ENCODE peak calls at places on chromosome 12, in eight cellular contexts. C, F, Y, H, Q, J, B and I are unnamed samples.
A peak's percentile ranks its signal among the peaks of the same experiment; 100 is the strongest.

GRCh38 chr12:6095269-6095668 is 29.2 kb downstream of the VWF start:
- DNase-seq in F (no peak), J (no peak), Q (no peak), C (no peak), Y (no peak), B (no peak), H (no peak), I (no peak)

GRCh38 chr12:131536337-131536736 is 174.6 kb upstream of the SFSWAP start:
- DNase-seq in Y (no peak), B (no peak), C (no peak), J (no peak), H (no peak), F (no peak), Q (no peak), I (no peak)

GRCh38 chr12:12717586-12718381 is 616 bp downstream of the CDKN1B start:
- DNase-seq in Q (peak; percentile 59), Y (peak; percentile 28), H (no peak), J (no peak), C (no peak), B (no peak), F (peak; percentile 27), I (peak; percentile 38)

GRCh38 chr12:73067616-73068015 is 795.4 kb downstream of the TRHDE start:
- DNase-seq in B (no peak), J (no peak), Y (no peak), F (no peak), Q (no peak), C (no peak), H (no peak), I (no peak)

GRCh38 chr12:128859311-128859710 is 6.0 kb downstream of the GLT1D1 start:
- DNase-seq in B (no peak), F (no peak), C (no peak), J (no peak), Y (no peak), H (no peak), Q (no peak), I (no peak)

GRCh38 chr12:65948320-65949008 is 124.2 kb downstream of the HMGA2 start:
- DNase-seq in F (peak; percentile 57), J (peak; percentile 89), H (peak; percentile 39), Q (peak; percentile 65), B (peak; percentile 95), Y (peak; percentile 98), C (peak; percentile 18), I (peak; percentile 67)

GRCh38 chr12:51391047-51391837 is at the start of gene GALNT6:
- DNase-seq in Y (no peak), C (peak; percentile 51), J (no peak), F (no peak), Q (peak; percentile 81), B (no peak), H (no peak), I (peak; percentile 20)

GRCh38 chr12:80936642-80937390 is 918 bp downstream of the LIN7A start:
- DNase-seq in Y (peak; percentile 55), J (no peak), B (peak; percentile 7), Q (peak; percentile 31), F (peak; percentile 49), H (no peak), C (peak; percentile 16), I (peak; percentile 48)

GRCh38 chr12:80213246-80213645 is 113.9 kb downstream of the OTOGL start:
- DNase-seq in Q (no peak), J (no peak), H (no peak), Y (no peak), C (no peak), B (no peak), F (no peak), I (no peak)

GRCh38 chr12:87233636-87234035 is 795.6 kb downstream of the C12orf50 start:
- DNase-seq in Q (no peak), Y (peak; percentile 6), B (no peak), J (no peak), F (no peak), H (no peak), C (no peak), I (no peak)

GRCh38 chr12:49088190-49088931 is 6.2 kb downstream of the DHH start:
- DNase-seq in Q (peak; percentile 73), J (peak; percentile 93), H (peak; percentile 79), B (peak; percentile 94), F (peak; percentile 60), C (peak; percentile 89), Y (peak; percentile 96), I (peak; percentile 61)

GRCh38 chr12:27331299-27331926 is 1.2 kb upstream of the BMAL2 start:
- DNase-seq in F (no peak), C (peak; percentile 64), Y (peak; percentile 98), Q (no peak), B (peak; percentile 66), H (no peak), J (peak; percentile 99), I (no peak)

GRCh38 chr12:66269142-66269541 is 33.2 kb upstream of the HELB start:
- DNase-seq in B (no peak), Y (no peak), Q (no peak), F (no peak), J (no peak), H (no peak), C (no peak), I (no peak)

GRCh38 chr12:21607701-21608100 is 3.1 kb upstream of the GYS2 start:
- DNase-seq in C (no peak), B (peak; percentile 12), J (peak; percentile 10), Y (peak; percentile 50), H (no peak), F (no peak), Q (no peak), I (no peak)

GRCh38 chr12:122489038-122489437 is 11.7 kb downstream of the ZCCHC8 start:
- DNase-seq in B (no peak), F (no peak), J (no peak), Q (no peak), H (no peak), Y (no peak), C (no peak), I (no peak)

GRCh38 chr12:69309461-69309860 is 38.7 kb upstream of the LYZ start:
- DNase-seq in F (no peak), Y (no peak), B (no peak), H (no peak), Q (no peak), J (no peak), C (no peak), I (no peak)

GRCh38 chr12:118033902-118034301 is 17.4 kb downstream of the RFC5 start:
- DNase-seq in C (no peak), H (no peak), J (no peak), B (no peak), Y (peak; percentile 18), Q (no peak), F (no peak), I (no peak)

GRCh38 chr12:105933671-105934665 is 204.8 kb downstream of the NUAK1 start:
- DNase-seq in F (no peak), B (no peak), C (peak; percentile 33), J (peak; percentile 88), Q (no peak), Y (peak; percentile 99), H (peak; percentile 28), I (peak; percentile 12)

GRCh38 chr12:110228756-110229155 is 52.3 kb upstream of the ATP2A2 start:
- DNase-seq in Q (no peak), C (no peak), Y (no peak), J (no peak), H (no peak), B (no peak), F (no peak), I (no peak)

GRCh38 chr12:6278439-6279255 is 31.8 kb upstream of the PLEKHG6 start:
- DNase-seq in Y (peak; percentile 82), Q (peak; percentile 80), H (peak; percentile 78), B (no peak), F (peak; percentile 83), C (peak; percentile 71), J (no peak), I (peak; percentile 82)

GRCh38 chr12:78964521-78964920 is 99.9 kb downstream of the SYT1 start:
- DNase-seq in H (no peak), F (no peak), B (no peak), C (no peak), J (no peak), Y (peak; percentile 16), Q (no peak), I (no peak)
- H3K4me3 ChIP-seq in H (no peak overlapping the region), F (no peak overlapping the region), B (no peak overlapping the region), C (no peak overlapping the region), J (no peak overlapping the region), Y (no peak overlapping the region), Q (no peak overlapping the region), I (no peak overlapping the region)

DNA sequence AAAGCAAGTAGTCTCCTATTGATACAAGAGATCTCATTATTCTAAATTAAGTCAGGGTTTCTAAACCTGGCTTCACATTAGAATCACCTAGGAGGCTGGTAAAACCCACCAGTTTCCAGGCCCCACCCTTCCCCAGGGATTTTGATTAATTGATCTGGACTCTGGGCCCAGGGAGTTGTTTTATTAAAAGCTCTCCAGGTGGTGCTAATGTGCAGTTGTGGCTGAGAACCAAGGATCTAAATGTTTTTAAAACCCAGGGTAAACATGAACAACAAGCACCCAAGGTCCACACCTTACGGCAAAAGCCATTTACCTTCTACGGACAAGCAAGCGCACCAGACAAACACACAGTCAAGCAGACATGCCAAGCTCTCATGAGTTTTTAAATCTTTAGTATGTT is 73.9 kb downstream of the SLC2A13 start:
- DNase-seq in Y (peak; percentile 16), Q (peak; percentile 21), J (no peak), C (no peak), F (no peak), B (no peak), H (no peak), I (no peak)
- TF ChIP-seq CTCF in Y (no peak), Q (no peak), J (no peak), C (peak; percentile 11), F (no peak), B (peak; percentile 5), H (no peak), I (peak; percentile 7)

GRCh38 chr12:31589582-31589895 is 1.4 kb downstream of the DENND5B start:
- DNase-seq in Q (no peak), H (peak; percentile 77), B (no peak), Y (no peak), J (no peak), C (no peak), F (no peak), I (peak; percentile 77)
- H3K4me3 ChIP-seq in Q (peak overlapping the region; percentile 96), H (peak overlapping the region; percentile 80), B (peak overlapping the region; percentile 74), Y (peak overlapping the region; percentile 73), J (peak overlapping the region; percentile 75), C (peak overlapping the region; percentile 60), F (peak overlapping the region; percentile 88), I (peak overlapping the region; percentile 98)

DNA sequence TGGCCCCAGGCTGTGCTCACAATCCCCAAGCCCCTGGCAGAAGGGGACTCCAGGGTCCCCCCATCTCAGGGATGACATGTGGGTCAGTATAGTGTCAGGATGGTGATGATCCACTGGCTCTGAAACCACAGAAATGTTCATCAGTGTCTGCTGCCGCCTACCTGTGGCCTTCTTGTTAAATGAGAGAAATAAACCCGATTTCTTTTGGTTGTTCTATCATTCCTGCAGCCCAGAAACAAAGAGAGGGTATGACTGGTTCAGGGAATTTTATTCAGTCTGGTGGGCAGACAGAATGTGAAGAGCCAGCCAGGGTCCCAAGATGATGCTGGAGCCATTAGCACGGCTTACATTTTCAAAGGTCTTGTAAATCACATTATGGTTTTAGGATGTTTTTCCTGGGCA is 86.6 kb downstream of the CRADD start:
- DNase-seq in C (no peak), Q (no peak), F (no peak), Y (no peak), J (no peak), H (no peak), B (no peak), I (no peak)
- TF ChIP-seq CTCF in C (peak; percentile 36), Q (no peak), F (no peak), Y (no peak), J (no peak), H (no peak), B (no peak), I (no peak)

GRCh38 chr12:107320031-107320928 is 226.9 kb upstream of the CRY1 start:
- DNase-seq in J (no peak), H (peak; percentile 10), B (no peak), C (peak; percentile 82), Y (peak; percentile 58), Q (peak; percentile 35), F (peak; percentile 46), I (peak; percentile 19)
- H3K4me3 ChIP-seq in J (peak overlapping the region; percentile 78), H (peak overlapping the region; percentile 37), B (peak overlapping the region; percentile 66), C (peak overlapping the region; percentile 88), Y (peak overlapping the region; percentile 31), Q (peak overlapping the region; percentile 47), F (peak overlapping the region; percentile 70), I (peak overlapping the region; percentile 50)